ENCODE peak calls at places on chromosomes 12 and 14, in five cellular contexts. One of them, this sample, is unnamed. For H3K36me3, the result is how much of the 10 kb centered on the place peaks cover.

GRCh38 chr12:128365831-128366231 is 98.9 kb downstream of the TMEM132C start:
- DNase-seq in neuronal stem cell: peak
- DNase-seq in H1: peak
- DNase-seq in IMR-90: no peak
- DNase-seq in mesenchymal stem cell: no peak
- DNase-seq in this sample: no peak

GRCh38 chr12:104458645-104459555 is 2.2 kb downstream of the CHST11 start:
- DNase-seq in H1: peak
- DNase-seq in IMR-90: no peak
- DNase-seq in neuronal stem cell: no peak
- DNase-seq in mesenchymal stem cell: peak
- DNase-seq in this sample: peak

GRCh38 chr12:42422785-42423184 is 96.8 kb downstream of the PPHLN1 start:
- DNase-seq in mesenchymal stem cell: no peak
- DNase-seq in neuronal stem cell: no peak
- DNase-seq in H1: no peak
- DNase-seq in IMR-90: no peak
- DNase-seq in this sample: no peak

GRCh38 chr14:32307881-32308582 is 21.1 kb upstream of the AKAP6 start:
- DNase-seq in mesenchymal stem cell: no peak
- DNase-seq in IMR-90: no peak
- DNase-seq in H1: no peak
- DNase-seq in neuronal stem cell: no peak
- DNase-seq in this sample: no peak

GRCh38 chr12:124646385-124647230 is 79.2 kb upstream of the NCOR2 start:
- DNase-seq in IMR-90: no peak
- DNase-seq in neuronal stem cell: no peak
- DNase-seq in mesenchymal stem cell: no peak
- DNase-seq in H1: peak
- DNase-seq in this sample: no peak

GRCh38 chr14:31037709-31038221 is 11.6 kb upstream of the STRN3 start:
- DNase-seq in neuronal stem cell: no peak
- DNase-seq in IMR-90: no peak
- DNase-seq in mesenchymal stem cell: no peak
- DNase-seq in H1: no peak
- DNase-seq in this sample: no peak

GRCh38 chr12:121128908-121129704 is 3.6 kb upstream of the P2RX7 start:
- DNase-seq in IMR-90: peak
- DNase-seq in H1: peak
- DNase-seq in mesenchymal stem cell: peak
- DNase-seq in neuronal stem cell: no peak
- DNase-seq in this sample: peak

GRCh38 chr12:31895449-31896150 is 63.6 kb upstream of the RESF1 start:
- DNase-seq in mesenchymal stem cell: no peak
- DNase-seq in neuronal stem cell: no peak
- DNase-seq in IMR-90: no peak
- DNase-seq in H1: no peak
- DNase-seq in this sample: no peak

GRCh38 chr14:53537421-53538315 is 384.5 kb upstream of the DDHD1 start:
- DNase-seq in IMR-90: peak
- DNase-seq in mesenchymal stem cell: peak
- DNase-seq in neuronal stem cell: no peak
- DNase-seq in H1: no peak
- DNase-seq in this sample: peak

GRCh38 chr14:26190644-26191043 is 407.2 kb downstream of the NOVA1 start:
- DNase-seq in IMR-90: no peak
- DNase-seq in neuronal stem cell: no peak
- DNase-seq in mesenchymal stem cell: peak
- DNase-seq in H1: no peak
- DNase-seq in this sample: no peak

GRCh38 chr14:66099931-66100330 is 386.2 kb upstream of the CCDC196 start:
- DNase-seq in IMR-90: no peak
- DNase-seq in neuronal stem cell: no peak
- DNase-seq in mesenchymal stem cell: no peak
- DNase-seq in H1: no peak
- DNase-seq in this sample: no peak

GRCh38 chr14:81435578-81436295 is 35.6 kb upstream of the STON2 start:
- DNase-seq in IMR-90: peak
- DNase-seq in H1: peak
- DNase-seq in neuronal stem cell: peak
- DNase-seq in mesenchymal stem cell: peak
- DNase-seq in this sample: no peak

GRCh38 chr14:70649803-70650202 is 8.1 kb downstream of the TTC9 start:
- DNase-seq in IMR-90: no peak
- DNase-seq in H1: peak
- DNase-seq in mesenchymal stem cell: no peak
- DNase-seq in neuronal stem cell: no peak
- DNase-seq in this sample: no peak

GRCh38 chr12:31481415-31481814 is 109.5 kb downstream of the DENND5B start:
- DNase-seq in neuronal stem cell: no peak
- DNase-seq in IMR-90: no peak
- DNase-seq in H1: no peak
- DNase-seq in mesenchymal stem cell: no peak
- DNase-seq in this sample: no peak

GRCh38 chr12:104137175-104137901 is 672 bp downstream of the NFYB start:
- DNase-seq in IMR-90: peak
- DNase-seq in neuronal stem cell: peak
- DNase-seq in mesenchymal stem cell: peak
- DNase-seq in H1: peak
- DNase-seq in this sample: peak

GRCh38 chr14:64726585-64726890 is 22.3 kb downstream of the PLEKHG3 start:
- DNase-seq in mesenchymal stem cell: peak
- DNase-seq in IMR-90: peak
- DNase-seq in H1: no peak
- DNase-seq in neuronal stem cell: no peak
- DNase-seq in this sample: peak

GRCh38 chr14:69692542-69693053 is 74.3 kb upstream of the SRSF5 start:
- DNase-seq in H1: no peak
- DNase-seq in neuronal stem cell: no peak
- DNase-seq in mesenchymal stem cell: no peak
- DNase-seq in IMR-90: no peak
- DNase-seq in this sample: no peak

GRCh38 chr12:106139422-106140141 is 828 bp upstream of the NUAK1 start:
- DNase-seq in H1: peak
- DNase-seq in IMR-90: peak
- DNase-seq in neuronal stem cell: peak
- DNase-seq in mesenchymal stem cell: peak
- DNase-seq in this sample: peak

GRCh38 chr12:109681986-109682707 is 31.5 kb upstream of the FAM222A start:
- DNase-seq in mesenchymal stem cell: no peak
- DNase-seq in H1: no peak
- DNase-seq in IMR-90: no peak
- DNase-seq in neuronal stem cell: no peak
- DNase-seq in this sample: no peak

GRCh38 chr12:130401703-130402102 is 64.0 kb downstream of the PIWIL1 start:
- DNase-seq in H1: no peak
- DNase-seq in IMR-90: no peak
- DNase-seq in mesenchymal stem cell: no peak
- DNase-seq in neuronal stem cell: peak
- DNase-seq in this sample: no peak

GRCh38 chr12:120928864-120929652 is 24.9 kb upstream of the SPPL3 start:
- DNase-seq in H1: peak
- DNase-seq in neuronal stem cell: no peak
- DNase-seq in mesenchymal stem cell: no peak
- DNase-seq in IMR-90: no peak
- DNase-seq in this sample: peak

GRCh38 chr12:107277850-107278249 is 184.5 kb upstream of the CRY1 start:
- DNase-seq in IMR-90: peak
- DNase-seq in neuronal stem cell: no peak
- DNase-seq in mesenchymal stem cell: no peak
- DNase-seq in H1: no peak
- DNase-seq in this sample: no peak

GRCh38 chr14:50846171-50846880 is 15.4 kb upstream of the NIN start:
- DNase-seq in H1: no peak
- DNase-seq in neuronal stem cell: no peak
- DNase-seq in mesenchymal stem cell: peak
- DNase-seq in IMR-90: peak
- DNase-seq in this sample: peak

GRCh38 chr12:12405882-12406281 is 49.0 kb downstream of the BORCS5 start:
- DNase-seq in mesenchymal stem cell: no peak
- DNase-seq in H1: no peak
- DNase-seq in neuronal stem cell: no peak
- DNase-seq in IMR-90: no peak
- DNase-seq in this sample: no peak

GRCh38 chr12:12403264-12404248 is 46.7 kb downstream of the BORCS5 start:
- DNase-seq in mesenchymal stem cell: no peak
- DNase-seq in H1: no peak
- DNase-seq in neuronal stem cell: no peak
- DNase-seq in IMR-90: no peak
- DNase-seq in this sample: peak

GRCh38 chr12:12404297-12404696 is 47.4 kb downstream of the BORCS5 start:
- DNase-seq in IMR-90: no peak
- DNase-seq in neuronal stem cell: no peak
- DNase-seq in H1: no peak
- DNase-seq in mesenchymal stem cell: no peak
- DNase-seq in this sample: no peak

GRCh38 chr12:12408265-12408690 is 51.4 kb downstream of the BORCS5 start:
- DNase-seq in mesenchymal stem cell: no peak
- DNase-seq in H1: no peak
- DNase-seq in IMR-90: no peak
- DNase-seq in neuronal stem cell: no peak
- DNase-seq in this sample: no peak

GRCh38 chr12:12406762-12407161 is 49.9 kb downstream of the BORCS5 start:
- DNase-seq in IMR-90: no peak
- DNase-seq in H1: no peak
- DNase-seq in neuronal stem cell: no peak
- DNase-seq in mesenchymal stem cell: no peak
- DNase-seq in this sample: no peak
- H3K14ac ChIP-seq in IMR-90: no peak
- H3K14ac ChIP-seq in H1: no peak
- H3K14ac ChIP-seq in neuronal stem cell: no peak
- H3K14ac ChIP-seq in mesenchymal stem cell: no peak
- H3K14ac ChIP-seq in this sample: no peak

GRCh38 chr12:4293942-4294505 is 20.5 kb downstream of the CCND2 start:
- DNase-seq in IMR-90: no peak
- DNase-seq in H1: no peak
- DNase-seq in mesenchymal stem cell: no peak
- DNase-seq in neuronal stem cell: no peak
- DNase-seq in this sample: no peak

GRCh38 chr12:4290011-4290790 is 16.6 kb downstream of the CCND2 start:
- DNase-seq in mesenchymal stem cell: no peak
- DNase-seq in neuronal stem cell: no peak
- DNase-seq in H1: no peak
- DNase-seq in IMR-90: no peak
- DNase-seq in this sample: no peak

GRCh38 chr12:4296749-4297148 is 23.2 kb downstream of the CCND2 start:
- DNase-seq in neuronal stem cell: no peak
- DNase-seq in H1: no peak
- DNase-seq in IMR-90: no peak
- DNase-seq in mesenchymal stem cell: no peak
- DNase-seq in this sample: no peak

GRCh38 chr12:4292266-4293063 is 18.9 kb downstream of the CCND2 start:
- DNase-seq in IMR-90: no peak
- DNase-seq in neuronal stem cell: no peak
- DNase-seq in H1: no peak
- DNase-seq in mesenchymal stem cell: no peak
- DNase-seq in this sample: no peak

DNA sequence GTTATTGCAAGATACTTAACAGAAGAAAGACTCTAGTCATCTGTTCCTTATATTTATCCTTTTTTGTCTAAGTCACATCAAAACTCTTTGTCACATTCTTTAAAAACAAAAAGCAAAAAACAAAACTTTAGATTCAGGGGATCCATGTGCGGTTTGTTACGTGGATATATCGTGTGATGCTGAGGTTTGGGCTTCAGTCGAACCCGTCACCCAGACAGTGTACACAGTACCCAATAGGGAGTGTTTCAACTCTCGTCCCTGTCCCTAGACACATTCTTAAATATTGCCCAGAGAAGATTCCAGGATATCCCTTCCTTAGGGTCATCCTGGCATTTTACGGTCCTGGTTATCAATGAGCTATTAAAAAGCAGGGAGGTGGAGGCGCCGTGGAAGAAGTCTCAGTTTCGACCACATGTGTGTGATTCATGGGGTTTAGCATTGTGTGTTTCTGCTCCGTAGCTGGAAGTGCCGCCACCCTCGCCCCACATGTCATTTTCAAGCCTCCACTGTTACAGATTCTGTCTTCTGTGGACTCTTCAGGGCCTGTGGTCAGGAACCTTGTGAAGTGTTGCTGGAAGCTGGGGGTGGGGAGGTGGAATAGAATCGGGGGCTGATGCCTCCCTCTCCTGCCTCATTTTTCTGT is 19.9 kb downstream of the CCND2 start:
- DNase-seq in IMR-90: no peak
- DNase-seq in neuronal stem cell: no peak
- DNase-seq in mesenchymal stem cell: no peak
- DNase-seq in H1: no peak
- DNase-seq in this sample: no peak
- H3K36me3 ChIP-seq in IMR-90: under half
- H3K36me3 ChIP-seq in neuronal stem cell: under half
- H3K36me3 ChIP-seq in mesenchymal stem cell: half or more
- H3K36me3 ChIP-seq in H1: under half
- H3K36me3 ChIP-seq in this sample: half or more

DNA sequence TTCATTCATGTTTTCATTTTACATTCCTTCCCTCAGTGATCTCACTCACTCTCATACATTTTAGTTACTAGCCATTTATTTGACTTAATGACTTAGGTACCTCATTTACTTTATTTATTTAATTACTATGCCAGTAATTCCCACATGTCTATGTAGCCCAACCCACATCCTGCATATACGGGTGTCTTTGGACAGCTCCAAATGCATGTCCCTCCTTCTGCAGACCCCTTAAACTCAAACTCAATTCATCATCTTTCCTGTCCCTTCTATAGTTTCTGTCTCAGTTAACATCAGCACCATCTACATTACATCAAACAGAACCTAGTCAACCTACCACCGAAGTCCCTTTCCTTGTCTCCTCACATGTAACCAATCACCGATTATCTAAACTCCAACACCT is 2.8 kb downstream of the CLEC1A start:
- DNase-seq in IMR-90: no peak
- DNase-seq in neuronal stem cell: no peak
- DNase-seq in mesenchymal stem cell: no peak
- DNase-seq in H1: no peak
- DNase-seq in this sample: no peak
- H3K14ac ChIP-seq in IMR-90: no peak
- H3K14ac ChIP-seq in neuronal stem cell: no peak
- H3K14ac ChIP-seq in mesenchymal stem cell: no peak
- H3K14ac ChIP-seq in H1: no peak
- H3K14ac ChIP-seq in this sample: no peak

GRCh38 chr14:88572117-88572516 is 9.3 kb downstream of the ZC3H14 start:
- DNase-seq in IMR-90: no peak
- DNase-seq in H1: no peak
- DNase-seq in neuronal stem cell: no peak
- DNase-seq in mesenchymal stem cell: no peak
- DNase-seq in this sample: no peak

GRCh38 chr14:88565427-88565826 is 2.6 kb downstream of the ZC3H14 start:
- DNase-seq in mesenchymal stem cell: no peak
- DNase-seq in IMR-90: no peak
- DNase-seq in H1: no peak
- DNase-seq in neuronal stem cell: no peak
- DNase-seq in this sample: no peak

GRCh38 chr14:88563845-88564244 is 1.0 kb downstream of the ZC3H14 start:
- DNase-seq in H1: no peak
- DNase-seq in mesenchymal stem cell: no peak
- DNase-seq in neuronal stem cell: no peak
- DNase-seq in IMR-90: no peak
- DNase-seq in this sample: no peak

GRCh38 chr14:88562831-88563686 is at the start of gene ZC3H14:
- DNase-seq in IMR-90: peak
- DNase-seq in H1: peak
- DNase-seq in mesenchymal stem cell: peak
- DNase-seq in neuronal stem cell: peak
- DNase-seq in this sample: peak

GRCh38 chr14:88568196-88568595 is 5.4 kb downstream of the ZC3H14 start:
- DNase-seq in H1: no peak
- DNase-seq in IMR-90: no peak
- DNase-seq in neuronal stem cell: no peak
- DNase-seq in mesenchymal stem cell: no peak
- DNase-seq in this sample: no peak
- H3K36me3 ChIP-seq in H1: under half
- H3K36me3 ChIP-seq in IMR-90: under half
- H3K36me3 ChIP-seq in neuronal stem cell: under half
- H3K36me3 ChIP-seq in mesenchymal stem cell: under half
- H3K36me3 ChIP-seq in this sample: under half